ENCODE peak calls at places on chromosomes 5 and 9, in four cellular contexts. One of them, this sample, is unnamed.

GRCh38 chr5:54263447-54263846 is 46.9 kb downstream of the ARL15 start:
- DNase-seq in HCT116: no peak
- DNase-seq in adrenal gland: no peak
- DNase-seq in NB4: no peak
- DNase-seq in this sample: no peak

GRCh38 chr5:142235050-142235797 is 89.6 kb downstream of the SPRY4 start:
- DNase-seq in adrenal gland: no peak
- DNase-seq in NB4: no peak
- DNase-seq in HCT116: no peak
- DNase-seq in this sample: no peak

GRCh38 chr9:91560301-91560700 is 136.7 kb upstream of the NFIL3 start:
- DNase-seq in HCT116: no peak
- DNase-seq in adrenal gland: no peak
- DNase-seq in NB4: no peak
- DNase-seq in this sample: no peak

GRCh38 chr5:161414896-161415295 is 131.6 kb downstream of the GABRB2 start:
- DNase-seq in adrenal gland: no peak
- DNase-seq in HCT116: no peak
- DNase-seq in NB4: no peak
- DNase-seq in this sample: no peak

GRCh38 chr5:171055881-171056454 is 194.2 kb downstream of the RANBP17 start:
- DNase-seq in NB4: no peak
- DNase-seq in HCT116: no peak
- DNase-seq in adrenal gland: no peak
- DNase-seq in this sample: no peak

GRCh38 chr9:942805-943580 is 33.5 kb upstream of the DMRT3 start:
- DNase-seq in adrenal gland: no peak
- DNase-seq in NB4: no peak
- DNase-seq in HCT116: no peak
- DNase-seq in this sample: no peak

GRCh38 chr9:84315278-84315877 is 25.2 kb downstream of the SLC28A3 start:
- DNase-seq in NB4: peak; percentile 58
- DNase-seq in adrenal gland: peak; percentile 59
- DNase-seq in HCT116: peak; percentile 61
- DNase-seq in this sample: no peak

GRCh38 chr5:57456531-57457135 is 26.0 kb downstream of the ACTBL2 start:
- DNase-seq in NB4: no peak
- DNase-seq in HCT116: no peak
- DNase-seq in adrenal gland: no peak
- DNase-seq in this sample: no peak

GRCh38 chr5:97062046-97062445 is 80.4 kb downstream of the LIX1 start:
- DNase-seq in NB4: no peak
- DNase-seq in HCT116: no peak
- DNase-seq in adrenal gland: no peak
- DNase-seq in this sample: no peak

GRCh38 chr5:41112486-41113455 is 41.6 kb upstream of the MROH2B start:
- DNase-seq in NB4: no peak
- DNase-seq in HCT116: no peak
- DNase-seq in adrenal gland: no peak
- DNase-seq in this sample: no peak

GRCh38 chr5:173530547-173530946 is 85.9 kb downstream of the BOD1 start:
- DNase-seq in HCT116: peak; percentile 18
- DNase-seq in adrenal gland: no peak
- DNase-seq in NB4: peak; percentile 52
- DNase-seq in this sample: no peak

GRCh38 chr5:77777281-77777892 is 1.2 kb upstream of the TBCA start:
- DNase-seq in NB4: no peak
- DNase-seq in adrenal gland: peak; percentile 53
- DNase-seq in HCT116: peak; percentile 19
- DNase-seq in this sample: no peak

GRCh38 chr5:77777911-77778310 is 1.8 kb upstream of the TBCA start:
- DNase-seq in adrenal gland: no peak
- DNase-seq in HCT116: no peak
- DNase-seq in NB4: no peak
- DNase-seq in this sample: no peak

GRCh38 chr5:77776606-77777206 is 567 bp upstream of the TBCA start:
- DNase-seq in NB4: no peak
- DNase-seq in HCT116: no peak
- DNase-seq in adrenal gland: no peak
- DNase-seq in this sample: no peak

GRCh38 chr5:77774981-77775772 is 962 bp downstream of the TBCA start:
- DNase-seq in NB4: peak; percentile 14
- DNase-seq in adrenal gland: no peak
- DNase-seq in HCT116: peak; percentile 7
- DNase-seq in this sample: no peak

GRCh38 chr5:77775773-77776605 is at the start of gene TBCA:
- DNase-seq in NB4: peak; percentile 95
- DNase-seq in HCT116: peak; percentile 83
- DNase-seq in adrenal gland: peak; percentile 88
- DNase-seq in this sample: peak; percentile 90
- TF ChIP-seq POLR2A in NB4: peak; percentile 84
- TF ChIP-seq POLR2A in HCT116: no peak
- TF ChIP-seq POLR2A in adrenal gland: peak; percentile 84
- TF ChIP-seq POLR2A in this sample: peak; percentile 81

DNA sequence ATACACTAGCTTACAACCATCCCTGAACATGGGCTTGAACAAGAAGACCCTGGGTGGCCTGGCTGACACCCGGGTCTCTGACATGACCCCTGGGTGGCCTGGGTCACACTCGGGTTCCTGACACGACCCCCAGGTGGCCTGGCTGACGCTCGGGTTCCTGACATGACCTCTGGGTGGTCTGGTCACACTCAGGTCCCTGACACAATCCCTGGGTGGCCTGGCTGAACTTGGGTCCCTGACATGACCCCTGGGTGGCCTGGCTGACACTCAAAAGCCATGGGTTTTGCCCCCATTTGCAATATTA is 38.0 kb downstream of the PRRT1B start:
- DNase-seq in NB4: no peak
- DNase-seq in HCT116: no peak
- DNase-seq in adrenal gland: no peak
- DNase-seq in this sample: no peak
- TF ChIP-seq POLR2A in NB4: no peak
- TF ChIP-seq POLR2A in HCT116: no peak
- TF ChIP-seq POLR2A in adrenal gland: no peak
- TF ChIP-seq POLR2A in this sample: no peak

GRCh38 chr9:120210301-120210700 is 369.7 kb downstream of the CDK5RAP2 start:
- DNase-seq in HCT116: no peak
- DNase-seq in NB4: no peak
- DNase-seq in adrenal gland: no peak
- DNase-seq in this sample: no peak
- TF ChIP-seq POLR2A in HCT116: no peak
- TF ChIP-seq POLR2A in NB4: no peak
- TF ChIP-seq POLR2A in adrenal gland: no peak
- TF ChIP-seq POLR2A in this sample: no peak

DNA sequence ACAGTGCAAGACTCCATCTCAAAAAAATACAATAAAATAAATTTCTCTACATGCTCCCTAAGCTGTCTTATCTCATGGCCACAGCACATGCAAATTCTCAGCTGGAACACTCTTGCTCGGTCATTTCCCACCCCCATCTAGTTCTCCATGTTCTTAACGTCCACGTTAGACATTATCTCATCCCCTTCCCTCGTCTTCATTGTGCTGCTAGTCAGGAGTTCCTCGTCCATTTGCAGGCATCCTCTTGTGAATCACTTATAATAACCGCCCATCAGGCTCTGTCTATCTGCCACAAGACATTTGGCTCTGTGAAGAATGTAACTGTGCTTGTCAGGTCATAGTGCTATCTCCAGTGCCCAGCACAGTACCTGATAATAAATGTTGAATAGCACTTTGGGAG is 32.9 kb upstream of the GOLGA1 start:
- DNase-seq in NB4: no peak
- DNase-seq in HCT116: no peak
- DNase-seq in adrenal gland: no peak
- DNase-seq in this sample: no peak
- TF ChIP-seq POLR2A in NB4: no peak
- TF ChIP-seq POLR2A in HCT116: no peak
- TF ChIP-seq POLR2A in adrenal gland: no peak
- TF ChIP-seq POLR2A in this sample: no peak

GRCh38 chr9:78306222-78307076 is 9.5 kb downstream of the PSAT1 start:
- DNase-seq in adrenal gland: no peak
- DNase-seq in NB4: no peak
- DNase-seq in HCT116: no peak
- DNase-seq in this sample: no peak
- TF ChIP-seq POLR2A in adrenal gland: no peak
- TF ChIP-seq POLR2A in NB4: no peak
- TF ChIP-seq POLR2A in HCT116: no peak
- TF ChIP-seq POLR2A in this sample: no peak

GRCh38 chr5:38556115-38556598 is 289 bp downstream of the LIFR start:
- DNase-seq in adrenal gland: no peak
- DNase-seq in NB4: no peak
- DNase-seq in HCT116: no peak
- DNase-seq in this sample: peak; percentile 52
- TF ChIP-seq POLR2A in adrenal gland: peak; percentile 55
- TF ChIP-seq POLR2A in NB4: no peak
- TF ChIP-seq POLR2A in HCT116: no peak
- TF ChIP-seq POLR2A in this sample: peak; percentile 66

This sample was measured in heart left ventricle.